ENCODE peak calls at places on chromosome 22, in ten cellular contexts. O is fibroblast of lung, S is H1, U is cardiac muscle cell, D is thoracic aorta, I is astrocyte of the spinal cord, M is fibroblast of the aortic adventitia, R is choroid plexus epithelial cell, A is kidney, T is HCT116. F is an unnamed sample.

GRCh38 chr22:37686002-37686982 is at the start of gene NOL12:
- DNase-seq in O (peak; percentile 89), S (peak; percentile 69), U (peak; percentile 91), D (peak; percentile 41), I (peak; percentile 90), M (peak; percentile 90), R (peak; percentile 90), A (peak; percentile 93), T (peak; percentile 86), F (peak; percentile 91)

GRCh38 chr22:40401981-40402406 is 31.6 kb downstream of the SGSM3 start:
- DNase-seq in O (no peak), S (no peak), U (no peak), D (no peak), I (no peak), M (no peak), R (no peak), A (no peak), T (no peak), F (no peak)

GRCh38 chr22:38861170-38861874 is 10.7 kb downstream of the CBX6 start:
- DNase-seq in O (no peak), S (no peak), U (no peak), D (no peak), I (no peak), M (no peak), R (no peak), A (no peak), T (no peak), F (no peak)

GRCh38 chr22:17143101-17143500 is 16.0 kb downstream of the HDHD5 start:
- DNase-seq in O (no peak), S (no peak), U (no peak), D (no peak), I (no peak), M (no peak), R (no peak), A (no peak), T (no peak), F (no peak)

GRCh38 chr22:30887418-30887817 is 81.2 kb downstream of the MORC2 start:
- DNase-seq in O (no peak), S (no peak), U (no peak), D (no peak), I (no peak), M (no peak), R (no peak), A (peak; percentile 59), T (no peak), F (no peak)

GRCh38 chr22:17579535-17579981 is 16.3 kb downstream of the SLC25A18 start:
- DNase-seq in O (no peak), S (no peak), U (no peak), D (no peak), I (no peak), M (no peak), R (no peak), A (peak; percentile 53), T (no peak), F (no peak)

GRCh38 chr22:31538815-31539214 is 42.5 kb downstream of the SFI1 start:
- DNase-seq in O (no peak), S (no peak), U (no peak), D (no peak), I (no peak), M (no peak), R (no peak), A (no peak), T (no peak), F (no peak)

GRCh38 chr22:38569181-38569971 is 607 bp downstream of the DMC1 start:
- DNase-seq in O (no peak), S (no peak), U (no peak), D (no peak), I (no peak), M (no peak), R (no peak), A (peak; percentile 72), T (no peak), F (no peak)

GRCh38 chr22:40107244-40107643 is 70.5 kb upstream of the TNRC6B start:
- DNase-seq in O (no peak), S (no peak), U (no peak), D (no peak), I (no peak), M (peak; percentile 33), R (peak; percentile 22), A (no peak), T (no peak), F (no peak)

GRCh38 chr22:38788417-38788816 is 5.5 kb downstream of the DNAL4 start:
- DNase-seq in O (peak; percentile 97), S (no peak), U (peak; percentile 67), D (peak; percentile 28), I (peak; percentile 89), M (peak; percentile 92), R (peak; percentile 94), A (peak; percentile 84), T (no peak), F (peak; percentile 62)

GRCh38 chr22:48746789-48747425 is 1080.8 kb downstream of the BRD1 start:
- DNase-seq in O (no peak), S (no peak), U (no peak), D (no peak), I (no peak), M (no peak), R (no peak), A (peak; percentile 57), T (no peak), F (no peak)

GRCh38 chr22:36337365-36338130 is 50.2 kb downstream of the MYH9 start:
- DNase-seq in O (no peak), S (no peak), U (no peak), D (no peak), I (no peak), M (no peak), R (no peak), A (no peak), T (no peak), F (no peak)

GRCh38 chr22:43199541-43199940 is 12.6 kb upstream of the TTLL12 start:
- DNase-seq in O (no peak), S (no peak), U (no peak), D (no peak), I (no peak), M (no peak), R (no peak), A (peak; percentile 61), T (no peak), F (no peak)

GRCh38 chr22:30968015-30968923 is at the start of gene MORC2:
- DNase-seq in O (peak; percentile 55), S (no peak), U (no peak), D (no peak), I (peak; percentile 57), M (peak; percentile 46), R (peak; percentile 61), A (peak; percentile 90), T (no peak), F (no peak)

GRCh38 chr22:38172489-38173155 is 9.0 kb downstream of the PLA2G6 start:
- DNase-seq in O (peak; percentile 57), S (no peak), U (no peak), D (no peak), I (peak; percentile 52), M (no peak), R (no peak), A (peak; percentile 84), T (no peak), F (peak; percentile 64)

GRCh38 chr22:30802202-30803166 is 107.8 kb downstream of the OSBP2 start:
- DNase-seq in O (peak; percentile 92), S (peak; percentile 80), U (peak; percentile 95), D (peak; percentile 50), I (peak; percentile 94), M (peak; percentile 85), R (peak; percentile 94), A (peak; percentile 95), T (peak; percentile 61), F (peak; percentile 94)

DNA sequence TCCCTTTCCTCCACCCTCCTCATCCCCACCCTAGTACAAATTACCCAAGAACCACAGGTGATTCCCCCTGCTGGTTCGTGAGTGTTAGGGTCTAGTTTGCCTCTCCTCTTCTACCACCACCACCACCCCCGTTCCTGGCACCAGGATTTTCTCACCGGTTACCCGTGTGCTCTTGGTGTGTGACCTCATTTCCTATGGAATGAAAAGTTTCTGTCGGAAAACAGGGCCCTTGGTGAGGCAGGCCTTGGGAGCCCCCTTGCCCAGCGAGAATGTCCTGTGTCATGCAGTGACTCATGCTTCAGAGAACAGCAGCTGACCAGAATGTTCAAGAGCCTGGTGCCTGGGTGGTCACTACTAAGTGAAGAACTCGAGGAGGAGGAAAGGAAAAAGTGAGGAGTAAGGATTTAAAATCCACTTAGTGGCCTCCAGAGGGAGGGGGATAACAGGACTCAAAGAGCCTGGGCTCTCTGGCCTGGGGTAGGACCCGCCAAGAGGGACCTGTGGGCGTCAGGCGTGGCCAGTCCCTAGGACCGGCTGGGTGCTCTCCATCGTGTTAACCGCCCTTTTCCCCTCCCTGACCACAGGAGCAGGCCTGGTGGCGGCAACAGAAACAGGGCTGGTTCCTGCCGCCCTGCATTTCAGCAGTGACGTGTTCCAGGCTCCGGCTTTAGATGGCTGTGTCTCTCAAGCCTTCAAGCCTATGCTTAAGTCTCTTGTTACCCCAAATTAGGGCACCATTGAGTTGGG is 30.2 kb downstream of the C22orf31 start:
- DNase-seq in O (peak; percentile 99), S (peak; percentile 47), U (peak; percentile 75), D (peak; percentile 79), I (peak; percentile 99), M (peak; percentile 90), R (peak; percentile 97), A (peak; percentile 93), T (peak; percentile 97), F (peak; percentile 62)
- TF ChIP-seq CTCF in O (peak; percentile 12), S (no peak), U (peak; percentile 23), D (peak; percentile 20), I (peak; percentile 9), M (peak; percentile 16), R (peak; percentile 40), A (no peak), T (peak; percentile 1), F (no peak)

GRCh38 chr22:50189849-50190181 is 4.1 kb downstream of the TRABD start:
- DNase-seq in O (no peak), S (no peak), U (no peak), D (no peak), I (no peak), M (peak; percentile 30), R (peak; percentile 41), A (no peak), T (no peak), F (no peak)
- H3K4me3 ChIP-seq in O (no peak overlapping the region), S (no peak overlapping the region), U (no peak overlapping the region), D (peak overlapping the region; percentile 74), I (no peak overlapping the region), M (peak overlapping the region; percentile 63), R (peak overlapping the region; percentile 57), A (no peak overlapping the region), T (peak overlapping the region; percentile 66), F (peak overlapping the region; percentile 35)

DNA sequence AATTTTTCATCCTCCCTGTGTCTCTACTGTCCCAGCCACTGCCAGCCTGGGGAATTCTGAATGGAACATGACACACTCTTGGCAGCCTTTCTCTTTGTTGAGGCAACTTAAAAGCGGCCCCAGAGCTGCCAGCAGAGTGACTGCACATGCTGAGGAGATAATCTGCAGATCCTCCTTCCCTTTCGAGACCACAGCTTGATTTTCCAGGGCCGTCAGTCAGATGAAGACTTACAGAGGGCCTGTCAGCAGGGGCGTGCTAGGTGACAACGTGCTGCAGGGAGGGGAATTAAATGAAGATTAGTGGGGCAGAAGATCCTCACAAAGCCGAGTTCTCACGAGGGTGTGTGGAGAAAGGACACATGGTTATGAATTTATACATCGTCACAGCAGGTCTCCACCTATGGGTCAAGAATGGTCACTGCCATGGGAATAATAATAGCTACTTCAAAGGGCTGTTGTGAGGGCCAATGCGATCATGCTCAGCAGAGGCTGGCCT is 193.5 kb upstream of the PITPNB start:
- DNase-seq in O (peak; percentile 66), S (no peak), U (peak; percentile 68), D (peak; percentile 9), I (peak; percentile 44), M (peak; percentile 78), R (peak; percentile 65), A (no peak), T (peak; percentile 48), F (peak; percentile 24)
- TF ChIP-seq CTCF in O (peak; percentile 38), S (peak; percentile 45), U (peak; percentile 60), D (peak; percentile 30), I (peak; percentile 54), M (peak; percentile 63), R (peak; percentile 58), A (peak; percentile 33), T (peak; percentile 54), F (peak; percentile 46)

GRCh38 chr22:50012201-50013181 is at the start of gene IL17REL:
- DNase-seq in O (no peak), S (no peak), U (no peak), D (no peak), I (no peak), M (peak; percentile 21), R (peak; percentile 37), A (no peak), T (no peak), F (no peak)
- H3K4me3 ChIP-seq in O (no peak within 1 kb of the TSS), S (no peak within 1 kb of the TSS), U (no peak within 1 kb of the TSS), D (no peak within 1 kb of the TSS), I (no peak within 1 kb of the TSS), M (no peak within 1 kb of the TSS), R (no peak within 1 kb of the TSS), A (no peak within 1 kb of the TSS), T (no peak within 1 kb of the TSS), F (no peak within 1 kb of the TSS)

F was measured in epithelial cell of esophagus.